ENCODE peak calls at places on chromosomes 12 and 14, in seven cellular contexts. C is NCI-H2171, N is ovary, F is AG04450, O is EL, U is SIG-M5, Z is RCC 7860. V is an unnamed sample.

GRCh38 chr12:113749433-113749815 is 216.7 kb downstream of the RBM19 start:
- DNase-seq in U (no peak), C (no peak), F (no peak), Z (no peak), N (no peak), O (no peak), V (no peak)

GRCh38 chr12:84361651-84362551 is 550.7 kb downstream of the SLC6A15 start:
- DNase-seq in U (no peak), Z (no peak), O (no peak), C (no peak), N (no peak), F (no peak), V (no peak)

GRCh38 chr12:26843306-26843705 is 10.3 kb upstream of the ITPR2 start:
- DNase-seq in U (no peak), O (no peak), C (no peak), Z (no peak), N (no peak), F (no peak), V (no peak)

GRCh38 chr14:104512771-104513640 is 66.6 kb upstream of the C14orf180 start:
- DNase-seq in N (no peak), Z (no peak), U (no peak), O (no peak), F (no peak), C (no peak), V (no peak)

GRCh38 chr12:67469666-67470065 is 178.9 kb upstream of the DYRK2 start:
- DNase-seq in N (no peak), Z (no peak), F (no peak), U (no peak), O (no peak), C (no peak), V (no peak)

GRCh38 chr14:77647853-77648252 is 31.4 kb upstream of the SPTLC2 start:
- DNase-seq in O (no peak), F (no peak), U (no peak), Z (no peak), N (no peak), C (no peak), V (no peak)

GRCh38 chr14:104604461-104605449 is at the start of gene TMEM179:
- DNase-seq in C (peak; percentile 43), U (no peak), N (peak; percentile 62), O (no peak), Z (no peak), F (no peak), V (peak; percentile 14)

GRCh38 chr12:64609543-64610091 is 678 bp upstream of the RASSF3 start:
- DNase-seq in F (no peak), N (no peak), O (no peak), Z (no peak), C (no peak), U (no peak), V (peak; percentile 75)

GRCh38 chr12:15709524-15709923 is 79.7 kb downstream of the EPS8 start:
- DNase-seq in F (no peak), Z (no peak), U (no peak), N (no peak), C (no peak), O (no peak), V (no peak)

GRCh38 chr12:31317471-31318397 is 8.2 kb downstream of the SINHCAF start:
- DNase-seq in C (no peak), O (peak; percentile 16), U (no peak), F (no peak), Z (no peak), N (no peak), V (peak; percentile 76)

GRCh38 chr12:76611533-76611932 is 52.0 kb upstream of the OSBPL8 start:
- DNase-seq in C (no peak), Z (no peak), N (no peak), U (no peak), F (peak; percentile 58), O (peak; percentile 95), V (no peak)

GRCh38 chr14:61616524-61617185 is 78.7 kb upstream of the HIF1A start:
- DNase-seq in N (no peak), U (no peak), F (peak; percentile 59), C (no peak), O (peak; percentile 75), Z (peak; percentile 54), V (no peak)

GRCh38 chr12:123805119-123805518 is 43.0 kb downstream of the DNAH10 start:
- DNase-seq in O (no peak), U (no peak), F (no peak), Z (no peak), C (no peak), N (no peak), V (no peak)